ENCODE peak calls at places on chromosomes 11 and 22, in five cellular contexts. X is B cell, A is spleen, O is astrocyte of the spinal cord, B is H9. M is an unnamed sample.

GRCh38 chr11:65500262-65501004 is 1.6 kb downstream of the MALAT1 start:
- DNase-seq in X (no peak), O (peak), A (no peak), B (no peak), M (peak)

GRCh38 chr11:5275369-5276110 is 5.8 kb upstream of the HBE1 start:
- DNase-seq in A (no peak), X (no peak), B (no peak), O (no peak), M (no peak)

GRCh38 chr22:48491451-48491941 is 1336.2 kb downstream of the BRD1 start:
- DNase-seq in B (peak), A (peak), O (no peak), X (no peak), M (no peak)

GRCh38 chr22:39592104-39593060 is 21.8 kb downstream of the CACNA1I start:
- DNase-seq in A (no peak), O (peak), B (no peak), X (no peak), M (no peak)

GRCh38 chr22:20304646-20305045 is 15.2 kb downstream of the DGCR6L start:
- DNase-seq in B (no peak), O (no peak), A (no peak), X (no peak), M (no peak)

GRCh38 chr11:61917357-61918109 is at the start of gene RAB3IL1:
- DNase-seq in A (peak), B (peak), X (peak), O (no peak), M (no peak)

GRCh38 chr11:110128161-110128560 is 35.0 kb downstream of the ZC3H12C start:
- DNase-seq in A (no peak), O (peak), B (no peak), X (no peak), M (no peak)

GRCh38 chr11:64406221-64406946 is 47.4 kb downstream of the RPS6KA4 start:
- DNase-seq in O (no peak), A (no peak), X (no peak), B (no peak), M (no peak)

GRCh38 chr22:29041408-29041807 is 20.2 kb downstream of the C22orf31 start:
- DNase-seq in X (no peak), A (no peak), B (no peak), O (peak), M (no peak)

GRCh38 chr11:60485987-60486386 is 6.6 kb upstream of the MS4A12 start:
- DNase-seq in A (peak), O (no peak), X (peak), B (peak), M (peak)

GRCh38 chr11:15507592-15507991 is 392.9 kb downstream of the INSC start:
- DNase-seq in B (no peak), X (no peak), O (peak), A (no peak), M (no peak)

GRCh38 chr11:20116825-20117224 is 43.5 kb downstream of the DBX1 start:
- DNase-seq in B (no peak), O (no peak), A (no peak), X (no peak), M (no peak)

GRCh38 chr22:25833091-25833490 is 91.1 kb downstream of the MYO18B start:
- DNase-seq in O (no peak), B (no peak), A (no peak), X (no peak), M (no peak)

GRCh38 chr22:40654522-40655167 is 18.1 kb upstream of the MRTFA start:
- DNase-seq in O (peak), B (peak), X (no peak), A (no peak), M (no peak)
- TF ChIP-seq CTCF in O (peak), B (peak), X (no peak), A (no peak), M (peak)

DNA sequence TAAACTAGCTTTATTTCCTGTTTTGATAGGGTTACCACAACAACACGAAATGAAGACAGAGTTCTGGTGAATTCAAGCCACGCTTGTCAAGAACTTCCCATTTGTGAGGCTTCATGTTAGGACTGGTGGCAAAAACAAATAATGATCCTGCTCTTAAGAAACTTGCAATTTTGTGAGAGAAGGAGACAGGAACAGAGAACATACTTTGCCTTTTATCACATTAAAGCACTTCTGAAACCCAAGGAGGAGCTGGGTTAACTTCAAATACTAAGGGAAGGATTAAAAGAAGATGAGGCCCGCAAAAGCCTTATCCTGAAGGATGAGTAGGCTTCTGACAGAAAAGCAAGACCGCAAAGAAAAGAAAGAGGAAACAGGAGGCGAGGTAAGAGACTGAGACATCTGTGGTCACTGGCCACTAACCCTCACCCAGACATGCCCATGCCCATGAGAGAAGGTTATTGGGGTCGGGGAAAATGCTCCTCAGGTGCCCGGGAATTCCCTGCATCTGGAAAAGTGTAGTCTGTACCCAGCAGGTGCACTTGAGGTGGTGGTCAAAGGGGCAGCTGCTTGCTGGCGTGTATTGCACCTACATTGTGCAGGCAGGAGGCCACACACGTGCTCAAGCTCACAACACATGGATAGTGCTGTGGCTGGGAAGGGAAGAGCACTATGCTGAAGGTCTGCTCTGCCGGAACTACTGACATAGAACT is 50.5 kb downstream of the MAPK1 start:
- DNase-seq in B (no peak), X (peak), O (peak), A (no peak), M (peak)
- TF ChIP-seq CTCF in B (no peak), X (no peak), O (no peak), A (no peak), M (no peak)

GRCh38 chr11:99911116-99911515 is 776.0 kb upstream of the ARHGAP42 start:
- DNase-seq in X (no peak), O (no peak), A (no peak), B (no peak), M (no peak)
- TF ChIP-seq CTCF in X (no peak), O (no peak), A (no peak), B (peak), M (peak)

DNA sequence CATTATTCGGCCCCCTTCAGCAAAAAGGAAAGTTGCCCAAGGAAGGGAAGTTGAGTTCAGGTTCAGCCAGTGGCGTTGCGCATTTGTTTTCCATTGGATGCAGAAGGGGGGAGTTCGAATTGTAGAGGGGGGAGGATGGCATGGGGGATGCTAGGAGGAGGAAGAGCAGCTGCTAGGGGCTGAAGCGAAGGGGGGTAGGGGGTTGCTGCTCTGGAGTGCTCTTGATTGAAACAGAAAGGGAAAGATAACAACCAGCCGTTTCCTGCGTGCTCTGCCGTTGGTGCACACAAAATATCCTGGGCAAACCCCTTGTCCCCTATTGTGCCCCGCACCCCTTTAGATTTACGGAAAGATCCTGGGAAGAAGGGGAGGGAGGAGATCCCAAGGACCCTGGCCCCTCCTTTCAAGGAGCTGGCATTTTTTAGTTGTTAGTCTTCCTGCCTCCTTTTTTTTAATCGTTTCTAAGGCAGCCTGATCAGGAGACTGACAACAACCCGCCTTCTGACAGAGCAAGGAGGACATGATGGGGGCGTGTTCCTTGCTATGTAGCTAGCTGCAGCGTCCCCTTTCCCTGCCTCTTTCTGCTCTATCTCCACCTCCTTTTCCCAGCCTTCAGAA is 2.1 kb downstream of the KMT2A start:
- DNase-seq in B (peak), X (peak), A (peak), O (peak), M (peak)
- TF ChIP-seq CTCF in B (no peak), X (no peak), A (no peak), O (no peak), M (peak)

GRCh38 chr11:7449841-7450214 is 35.5 kb upstream of the OLFML1 start:
- DNase-seq in B (no peak), A (no peak), X (no peak), O (no peak), M (no peak)

GRCh38 chr11:7450836-7451235 is 34.5 kb upstream of the OLFML1 start:
- DNase-seq in X (no peak), B (no peak), A (no peak), O (no peak), M (no peak)

GRCh38 chr11:7449196-7449840 is 36.0 kb upstream of the OLFML1 start:
- DNase-seq in O (no peak), X (no peak), B (no peak), A (no peak), M (no peak)

GRCh38 chr11:7451520-7451919 is 33.8 kb upstream of the OLFML1 start:
- DNase-seq in X (no peak), B (no peak), A (no peak), O (no peak), M (no peak)

GRCh38 chr11:7448126-7448525 is 37.2 kb upstream of the OLFML1 start:
- DNase-seq in O (no peak), X (no peak), A (no peak), B (peak), M (no peak)
- TF ChIP-seq CTCF in O (no peak), X (no peak), A (no peak), B (peak), M (peak)

GRCh38 chr11:31636983-31637382 is 127.4 kb downstream of the ELP4 start:
- DNase-seq in X (no peak), O (no peak), A (no peak), B (no peak), M (no peak)

GRCh38 chr11:31640611-31641010 is 131.0 kb downstream of the ELP4 start:
- DNase-seq in X (no peak), A (no peak), B (no peak), O (no peak), M (no peak)

GRCh38 chr11:31643831-31644230 is 134.3 kb downstream of the ELP4 start:
- DNase-seq in X (no peak), A (no peak), O (peak), B (no peak), M (no peak)

GRCh38 chr11:31645747-31646146 is 136.2 kb downstream of the ELP4 start:
- DNase-seq in O (peak), A (no peak), X (no peak), B (no peak), M (no peak)

GRCh38 chr11:31641477-31642062 is 132.0 kb downstream of the ELP4 start:
- DNase-seq in X (no peak), O (peak), A (no peak), B (peak), M (peak)
- TF ChIP-seq CTCF in X (peak), O (peak), A (no peak), B (peak), M (peak)

GRCh38 chr11:57917632-57918031 is 106.0 kb upstream of the OR9Q1 start:
- DNase-seq in O (no peak), B (no peak), A (no peak), X (no peak), M (no peak)

DNA sequence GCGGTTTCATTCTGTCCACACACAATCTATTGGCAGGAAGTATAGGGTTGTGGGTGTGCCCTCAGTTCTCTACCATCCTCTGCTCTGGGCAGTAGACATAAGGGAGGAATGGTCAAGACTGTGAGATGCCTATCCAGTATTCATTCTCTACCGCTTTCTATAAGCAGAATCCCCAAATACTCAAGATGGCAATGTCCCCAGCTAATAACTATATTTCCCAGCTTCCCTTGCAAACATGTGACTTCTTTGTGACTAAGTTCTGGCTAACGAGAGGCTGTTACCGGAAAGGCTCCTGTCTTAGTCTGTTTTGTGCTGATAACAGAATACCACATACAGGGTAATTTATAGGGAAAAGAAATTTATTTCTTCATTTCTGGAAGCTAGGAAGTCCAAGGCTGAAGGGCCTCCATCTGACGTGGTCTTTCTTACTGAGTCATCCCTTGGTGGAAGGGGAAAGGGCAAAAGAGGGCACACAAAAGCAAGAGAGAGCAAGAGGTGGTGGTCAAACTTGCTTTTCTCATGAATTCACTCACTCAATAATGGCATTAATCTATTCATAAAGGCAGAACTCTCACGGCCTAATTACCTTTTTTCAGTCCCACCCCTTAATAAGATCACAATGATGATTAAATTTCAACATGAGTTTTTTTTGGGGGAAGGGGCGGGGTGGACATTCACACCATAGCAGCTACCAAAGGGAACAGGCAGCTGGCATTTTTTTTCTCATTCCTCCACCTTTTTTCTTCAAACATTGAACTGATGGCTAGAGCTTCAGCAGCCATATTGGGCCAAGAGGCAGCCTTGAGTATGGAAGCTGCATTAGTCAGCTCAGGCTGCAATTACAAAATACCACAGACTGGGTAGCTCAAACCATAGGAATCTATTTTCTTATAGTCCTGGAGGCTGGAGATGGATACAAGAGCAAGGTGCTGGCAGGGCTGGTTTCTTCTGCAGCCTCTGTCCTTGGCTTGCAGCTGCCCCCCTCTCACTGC is 109.7 kb upstream of the OR9Q1 start:
- DNase-seq in X (no peak), B (no peak), O (no peak), A (no peak), M (no peak)
- TF ChIP-seq CTCF in X (no peak), B (no peak), O (no peak), A (no peak), M (no peak)

GRCh38 chr11:78786086-78786485 is 211.4 kb upstream of the NARS2 start:
- DNase-seq in B (no peak), A (no peak), X (no peak), O (no peak), M (no peak)
- TF ChIP-seq CTCF in B (no peak), A (no peak), X (no peak), O (no peak), M (no peak)

M was measured in OCI-LY7.